ENCODE peak calls at places on chromosomes 7 and 10, in four cellular contexts. V is progenitor cell of endocrine pancreas, S is HTR-8/SVneo, D is NCI-H1417 treated with DMSO at 0.1 percent for 48 hours. Y is an unnamed sample.

GRCh38 chr10:23055424-23056191 is 39.8 kb upstream of the MSRB2 start:
- DNase-seq in V (no peak), S (no peak), D (no peak), Y (no peak)

GRCh38 chr7:130369831-130370230 is 10.5 kb upstream of the CPA1 start:
- DNase-seq in V (no peak), S (no peak), D (no peak), Y (no peak)

GRCh38 chr10:15461353-15462108 is 90.4 kb upstream of the FAM171A1 start:
- DNase-seq in V (no peak), S (peak; percentile 18), D (no peak), Y (no peak)

GRCh38 chr10:77029684-77030407 is 607.8 kb downstream of the KCNMA1 start:
- DNase-seq in V (no peak), S (no peak), D (no peak), Y (no peak)

GRCh38 chr7:11492307-11492706 is 339.7 kb downstream of the THSD7A start:
- DNase-seq in V (no peak), S (no peak), D (no peak), Y (no peak)

GRCh38 chr10:80444646-80445319 is 9.3 kb upstream of the TSPAN14 start:
- DNase-seq in V (no peak), S (peak; percentile 66), D (no peak), Y (peak; percentile 87)

GRCh38 chr7:50657341-50657873 is 92.2 kb upstream of the DDC start:
- DNase-seq in V (no peak), S (no peak), D (no peak), Y (peak; percentile 43)

GRCh38 chr10:132571565-132572544 is 34.3 kb downstream of the INPP5A start:
- DNase-seq in V (no peak), S (peak; percentile 78), D (no peak), Y (no peak)

GRCh38 chr10:44460499-44460898 is 75.6 kb upstream of the CXCL12 start:
- DNase-seq in V (no peak), S (no peak), D (no peak), Y (no peak)

GRCh38 chr7:97798036-97799019 is 66.4 kb downstream of the TAC1 start:
- DNase-seq in V (no peak), S (no peak), D (no peak), Y (no peak)

GRCh38 chr7:112833082-112833481 is 42.9 kb upstream of the TMEM168 start:
- DNase-seq in V (no peak), S (no peak), D (no peak), Y (no peak)

GRCh38 chr7:95684037-95684436 is 87.7 kb upstream of the PDK4 start:
- DNase-seq in V (no peak), S (no peak), D (no peak), Y (peak; percentile 91)

GRCh38 chr10:125117941-125118630 is 42.3 kb downstream of the CTBP2 start:
- DNase-seq in V (no peak), S (no peak), D (no peak), Y (peak; percentile 73)

GRCh38 chr10:5913736-5914135 is 23.7 kb downstream of the FBH1 start:
- DNase-seq in V (no peak), S (no peak), D (no peak), Y (no peak)

Y was measured in pons.